ENCODE peak calls at places on chromosomes 13 and 19, in ten cellular contexts. I is body of pancreas; K is CD4-positive, alpha-beta T cell; J is psoas muscle; S is GM23338; P is SK-N-SH; X is sigmoid colon; M is neural progenitor cell; F is CD8-positive, alpha-beta T cell; C is adipocyte. D is an unnamed sample. For H3K27me3, the result is how much of the 10 kb centered on the place peaks cover.

GRCh38 chr19:16170134-16170533 is 3.2 kb downstream of the CIB3 start:
- DNase-seq in I (no peak), K (no peak), J (no peak), S (no peak), P (no peak), X (no peak), M (no peak), F (no peak), C (no peak), D (no peak)

GRCh38 chr13:20127563-20128458 is 33.0 kb downstream of the GJA3 start:
- DNase-seq in I (peak), K (peak), J (peak), S (peak), P (peak), X (peak), M (peak), F (peak), C (peak), D (peak)

GRCh38 chr13:78239681-78240080 is 321.1 kb upstream of the EDNRB start:
- DNase-seq in I (no peak), K (no peak), J (no peak), S (peak), P (no peak), X (no peak), M (peak), F (no peak), C (no peak), D (no peak)

GRCh38 chr13:39374741-39375189 is 228.2 kb downstream of the LHFPL6 start:
- DNase-seq in I (no peak), K (no peak), J (no peak), S (no peak), P (no peak), X (no peak), M (no peak), F (no peak), C (no peak), D (no peak)

GRCh38 chr13:47080616-47081015 is 183.8 kb upstream of the HTR2A start:
- DNase-seq in I (no peak), K (no peak), J (no peak), S (no peak), P (no peak), X (no peak), M (no peak), F (no peak), C (no peak), D (no peak)

GRCh38 chr13:110555601-110556223 is 5.8 kb downstream of the RAB20 start:
- DNase-seq in I (peak), K (no peak), J (no peak), S (no peak), P (no peak), X (peak), M (no peak), F (no peak), C (no peak), D (no peak)

GRCh38 chr13:35744566-35745203 is 268.2 kb upstream of the MAB21L1 start:
- DNase-seq in I (no peak), K (no peak), J (no peak), S (no peak), P (no peak), X (no peak), M (no peak), F (no peak), C (peak), D (no peak)

GRCh38 chr19:23777216-23777615 is 18.5 kb upstream of the ZNF681 start:
- DNase-seq in I (no peak), K (no peak), J (no peak), S (no peak), P (no peak), X (no peak), M (no peak), F (no peak), C (no peak), D (no peak)

GRCh38 chr19:50300814-50301606 is 28.2 kb downstream of the KCNC3 start:
- DNase-seq in I (no peak), K (no peak), J (no peak), S (no peak), P (no peak), X (no peak), M (no peak), F (no peak), C (peak), D (no peak)

GRCh38 chr19:28596561-28597071 is 616.3 kb downstream of the UQCRFS1 start:
- DNase-seq in I (peak), K (no peak), J (no peak), S (no peak), P (no peak), X (no peak), M (no peak), F (no peak), C (no peak), D (no peak)

GRCh38 chr13:106372199-106373160 is 163.0 kb downstream of the EFNB2 start:
- DNase-seq in I (no peak), K (no peak), J (no peak), S (no peak), P (no peak), X (no peak), M (no peak), F (no peak), C (peak), D (no peak)

DNA sequence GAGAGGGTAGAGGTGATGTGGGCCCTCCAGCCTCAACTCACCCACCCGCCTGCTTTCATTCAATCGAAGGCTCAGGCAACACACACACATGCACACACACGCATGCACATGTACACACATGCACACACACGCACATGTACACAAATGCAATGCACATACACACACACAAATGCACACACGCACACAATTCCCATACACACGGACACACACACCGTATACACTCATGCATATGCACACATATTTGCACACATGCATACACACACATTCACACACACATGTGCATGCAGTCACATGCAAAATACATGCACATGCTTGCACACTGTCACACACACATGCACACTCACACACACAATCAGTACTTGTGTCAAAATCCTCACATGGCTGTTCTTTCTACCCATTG is 55.9 kb upstream of the SPACA7 start:
- DNase-seq in I (no peak), K (no peak), J (no peak), S (no peak), P (no peak), X (no peak), M (no peak), F (no peak), C (no peak), D (no peak)
- H3K27me3 ChIP-seq in I (under half), K (under half), J (under half), S (under half), P (under half), X (under half), M (under half), F (under half), C (under half), D (under half)

DNA sequence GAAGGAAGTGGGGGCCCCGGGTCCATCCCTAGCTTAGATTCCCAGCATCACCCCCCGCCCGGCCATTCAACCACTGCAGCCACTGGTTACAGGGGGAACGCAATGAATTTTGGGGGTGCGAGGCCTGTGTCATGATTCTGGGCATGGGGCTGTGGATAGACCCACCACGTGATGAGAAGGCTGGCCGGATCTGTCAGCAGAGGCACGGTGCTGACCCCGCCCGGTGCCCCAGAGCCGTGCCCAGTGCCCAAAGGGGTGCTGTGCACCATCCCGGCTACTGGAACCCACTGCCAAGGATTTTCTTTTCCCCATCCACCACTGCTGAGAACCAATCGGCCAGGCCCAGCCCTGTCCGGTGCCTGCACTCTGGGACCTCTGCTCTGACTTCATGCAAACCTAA is 27.4 kb downstream of the CLEC4M start:
- DNase-seq in I (no peak), K (no peak), J (no peak), S (no peak), P (no peak), X (no peak), M (no peak), F (no peak), C (no peak), D (no peak)
- H3K27me3 ChIP-seq in I (under half), K (under half), J (under half), S (under half), P (under half), X (half or more), M (half or more), F (under half), C (under half), D (under half)

GRCh38 chr13:24745516-24745860 is 18.5 kb upstream of the RNF17 start:
- DNase-seq in I (no peak), K (no peak), J (no peak), S (peak), P (no peak), X (no peak), M (no peak), F (no peak), C (no peak), D (no peak)

GRCh38 chr13:24746618-24747247 is 17.2 kb upstream of the RNF17 start:
- DNase-seq in I (no peak), K (no peak), J (no peak), S (peak), P (no peak), X (no peak), M (peak), F (no peak), C (peak), D (no peak)

GRCh38 chr13:24744247-24744646 is 19.7 kb upstream of the RNF17 start:
- DNase-seq in I (no peak), K (no peak), J (no peak), S (no peak), P (no peak), X (no peak), M (no peak), F (no peak), C (no peak), D (no peak)

GRCh38 chr13:24747248-24748151 is 16.5 kb upstream of the RNF17 start:
- DNase-seq in I (no peak), K (no peak), J (no peak), S (peak), P (no peak), X (peak), M (peak), F (no peak), C (peak), D (no peak)

DNA sequence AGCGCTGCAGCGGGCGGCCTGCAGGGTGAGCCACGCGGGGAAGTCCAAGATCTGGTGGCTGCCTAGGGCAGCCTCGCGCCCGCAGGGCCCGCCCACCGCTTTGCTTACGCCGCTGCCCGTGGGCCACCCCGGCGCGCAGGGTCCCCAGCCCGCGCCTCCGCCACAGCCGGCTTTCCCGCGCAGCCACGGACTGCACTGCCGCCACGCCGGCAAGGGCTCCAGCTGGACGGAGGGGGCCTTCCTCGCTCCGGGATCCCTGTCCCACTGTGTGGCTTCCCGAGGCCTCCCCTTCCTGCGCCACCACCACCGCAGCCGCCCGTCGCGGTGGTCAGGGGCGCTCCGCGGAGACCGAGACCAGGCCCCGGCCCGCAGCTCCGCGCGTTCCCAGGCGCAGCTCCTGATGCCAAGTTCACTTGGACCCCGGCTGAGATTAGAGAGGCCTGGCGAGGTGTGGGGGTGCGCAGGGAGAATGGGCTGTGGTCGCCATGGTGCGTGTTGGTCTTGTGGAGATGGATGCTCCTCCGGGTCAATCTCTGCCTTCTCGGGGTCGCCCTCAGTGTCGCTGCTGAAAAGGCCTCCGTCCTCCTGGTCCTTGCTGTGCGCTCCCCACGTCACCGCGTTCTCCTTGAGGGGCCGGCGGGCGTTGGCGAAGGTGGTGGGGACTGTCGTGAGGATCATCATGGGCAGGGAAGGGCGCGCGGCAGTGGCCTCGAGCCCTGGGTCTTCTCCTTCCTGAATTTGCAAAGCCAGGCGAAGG is 17.9 kb upstream of the RNF17 start:
- DNase-seq in I (no peak), K (no peak), J (no peak), S (peak), P (no peak), X (no peak), M (peak), F (no peak), C (no peak), D (no peak)
- H3K27me3 ChIP-seq in I (under half), K (under half), J (half or more), S (half or more), P (under half), X (under half), M (half or more), F (under half), C (half or more), D (under half)

DNA sequence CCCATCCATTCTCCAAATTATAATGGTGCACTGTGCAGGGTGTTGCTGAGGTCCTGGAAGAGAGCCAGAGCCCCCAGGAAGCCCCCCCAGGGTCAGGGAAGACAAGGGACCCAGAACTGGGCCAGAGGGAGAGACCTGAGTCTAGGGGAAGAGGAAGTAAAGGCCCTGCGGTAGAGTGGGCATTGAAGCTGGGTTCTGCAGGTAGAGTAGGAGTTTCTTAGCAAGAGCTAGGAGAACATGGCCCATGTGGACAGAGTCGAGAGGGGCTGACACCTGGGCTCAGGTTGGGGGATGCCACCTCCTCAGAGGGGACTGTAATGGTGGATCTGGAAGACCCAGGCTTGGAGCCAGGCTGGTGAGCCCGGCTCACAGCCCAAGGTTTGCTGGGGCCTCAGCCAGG is 17.0 kb upstream of the ONECUT3 start:
- DNase-seq in I (no peak), K (no peak), J (no peak), S (no peak), P (no peak), X (no peak), M (no peak), F (no peak), C (no peak), D (no peak)
- H3K27me3 ChIP-seq in I (under half), K (under half), J (half or more), S (under half), P (half or more), X (half or more), M (half or more), F (under half), C (half or more), D (under half)

GRCh38 chr19:30564551-30565011 is 192.4 kb downstream of the ZNF536 start:
- DNase-seq in I (no peak), K (no peak), J (no peak), S (peak), P (no peak), X (no peak), M (no peak), F (no peak), C (no peak), D (no peak)
- H3K27me3 ChIP-seq in I (under half), K (under half), J (under half), S (under half), P (under half), X (under half), M (under half), F (under half), C (under half), D (under half)

GRCh38 chr19:17797397-17798201 is 2.7 kb downstream of the B3GNT3 start:
- DNase-seq in I (peak), K (no peak), J (no peak), S (no peak), P (peak), X (no peak), M (peak), F (no peak), C (peak), D (no peak)
- H3K27me3 ChIP-seq in I (under half), K (under half), J (half or more), S (under half), P (under half), X (half or more), M (under half), F (under half), C (half or more), D (half or more)

DNA sequence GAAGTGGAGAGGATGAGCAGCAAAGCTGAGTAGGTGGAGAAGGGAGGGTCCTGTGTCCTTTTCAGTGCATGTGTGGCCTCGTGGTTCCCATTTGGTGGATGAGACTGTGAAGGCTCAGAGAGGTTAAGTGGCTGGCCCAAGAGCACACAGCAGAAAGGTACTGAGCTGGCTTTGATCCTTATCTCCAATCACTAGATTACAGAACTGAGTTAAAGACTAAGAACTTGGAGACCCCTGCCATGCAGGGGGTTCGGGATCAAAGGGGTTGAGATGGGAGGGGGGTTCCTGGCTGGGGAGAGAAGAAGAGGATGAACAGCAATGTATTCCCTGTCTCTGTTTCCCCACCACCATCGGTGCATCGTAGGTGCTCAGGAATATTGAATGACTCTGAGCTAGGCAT is 11.8 kb downstream of the CELF5 start:
- DNase-seq in I (no peak), K (no peak), J (no peak), S (no peak), P (no peak), X (no peak), M (no peak), F (no peak), C (no peak), D (no peak)
- H3K27me3 ChIP-seq in I (under half), K (under half), J (under half), S (under half), P (under half), X (under half), M (under half), F (under half), C (under half), D (under half)

D was measured in heart left ventricle.